ENCODE peak calls at places on chromosomes 6 and 20, in nine cellular contexts. K is Peyer's patch, P is psoas muscle, G is choroid plexus epithelial cell, T is cardiac muscle cell, L is WERI-Rb-1, O is HFF-Myc, R is endothelial cell of umbilical vein, X is mesothelial cell of epicardium. S is an unnamed sample.

GRCh38 chr20:48025661-48026060 is 240.4 kb upstream of the SULF2 start:
- DNase-seq in K (no peak), X (no peak), L (no peak), P (no peak), T (no peak), G (peak; percentile 20), O (no peak), R (no peak), S (no peak)

GRCh38 chr6:55198708-55199107 is 24.4 kb downstream of the HCRTR2 start:
- DNase-seq in T (no peak), O (no peak), X (no peak), P (no peak), G (no peak), L (no peak), R (no peak), K (no peak), S (no peak)

GRCh38 chr6:140401666-140402255 is 1027.3 kb upstream of the CITED2 start:
- DNase-seq in P (no peak), O (no peak), L (no peak), K (no peak), G (peak; percentile 60), X (no peak), T (no peak), R (no peak), S (no peak)

GRCh38 chr6:163457637-163458561 is 43.4 kb downstream of the QKI start:
- DNase-seq in G (peak; percentile 97), L (no peak), K (no peak), X (no peak), R (peak; percentile 58), T (peak; percentile 44), P (peak; percentile 20), O (peak; percentile 71), S (no peak)

GRCh38 chr6:129281173-129281796 is 398.3 kb downstream of the LAMA2 start:
- DNase-seq in T (no peak), G (no peak), X (no peak), L (no peak), R (no peak), P (no peak), O (no peak), K (no peak), S (no peak)

GRCh38 chr6:2917065-2917464 is 14.0 kb upstream of the SERPINB9 start:
- DNase-seq in O (no peak), T (no peak), R (no peak), P (no peak), K (no peak), X (no peak), G (no peak), L (no peak), S (no peak)

GRCh38 chr6:3489032-3489757 is 32.3 kb upstream of the SLC22A23 start:
- DNase-seq in X (no peak), P (no peak), O (no peak), G (no peak), T (no peak), L (no peak), R (peak; percentile 37), K (no peak), S (no peak)

GRCh38 chr6:154962751-154963150 is 32.4 kb upstream of the TIAM2 start:
- DNase-seq in L (no peak), K (no peak), R (peak; percentile 67), G (peak; percentile 87), T (no peak), O (peak; percentile 27), X (no peak), P (no peak), S (no peak)

DNA sequence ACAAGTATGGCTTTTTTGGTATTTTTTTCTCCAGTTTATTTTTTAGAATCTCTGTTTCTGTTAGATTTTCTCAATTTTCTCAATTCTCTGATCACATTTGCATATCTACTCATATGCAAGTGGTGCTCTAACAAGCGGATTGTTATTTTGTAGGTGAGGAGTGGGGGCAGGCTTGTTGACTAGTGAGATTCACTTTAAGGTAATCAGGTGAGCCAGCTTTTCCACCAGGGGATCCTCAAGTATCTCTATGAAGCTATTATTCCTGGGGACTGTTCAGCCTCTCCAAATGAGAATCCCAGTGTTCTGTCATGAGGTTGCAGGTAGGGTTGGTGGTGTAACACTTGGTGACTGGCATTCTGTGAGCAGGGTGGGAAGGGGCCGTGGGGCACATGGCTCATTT is 274.3 kb upstream of the FERMT1 start:
- DNase-seq in P (no peak), K (no peak), R (no peak), G (no peak), L (no peak), T (no peak), O (no peak), X (no peak), S (no peak)
- TF ChIP-seq CTCF in P (no peak), K (no peak), R (no peak), G (no peak), L (no peak), T (no peak), O (no peak), X (no peak), S (no peak)

DNA sequence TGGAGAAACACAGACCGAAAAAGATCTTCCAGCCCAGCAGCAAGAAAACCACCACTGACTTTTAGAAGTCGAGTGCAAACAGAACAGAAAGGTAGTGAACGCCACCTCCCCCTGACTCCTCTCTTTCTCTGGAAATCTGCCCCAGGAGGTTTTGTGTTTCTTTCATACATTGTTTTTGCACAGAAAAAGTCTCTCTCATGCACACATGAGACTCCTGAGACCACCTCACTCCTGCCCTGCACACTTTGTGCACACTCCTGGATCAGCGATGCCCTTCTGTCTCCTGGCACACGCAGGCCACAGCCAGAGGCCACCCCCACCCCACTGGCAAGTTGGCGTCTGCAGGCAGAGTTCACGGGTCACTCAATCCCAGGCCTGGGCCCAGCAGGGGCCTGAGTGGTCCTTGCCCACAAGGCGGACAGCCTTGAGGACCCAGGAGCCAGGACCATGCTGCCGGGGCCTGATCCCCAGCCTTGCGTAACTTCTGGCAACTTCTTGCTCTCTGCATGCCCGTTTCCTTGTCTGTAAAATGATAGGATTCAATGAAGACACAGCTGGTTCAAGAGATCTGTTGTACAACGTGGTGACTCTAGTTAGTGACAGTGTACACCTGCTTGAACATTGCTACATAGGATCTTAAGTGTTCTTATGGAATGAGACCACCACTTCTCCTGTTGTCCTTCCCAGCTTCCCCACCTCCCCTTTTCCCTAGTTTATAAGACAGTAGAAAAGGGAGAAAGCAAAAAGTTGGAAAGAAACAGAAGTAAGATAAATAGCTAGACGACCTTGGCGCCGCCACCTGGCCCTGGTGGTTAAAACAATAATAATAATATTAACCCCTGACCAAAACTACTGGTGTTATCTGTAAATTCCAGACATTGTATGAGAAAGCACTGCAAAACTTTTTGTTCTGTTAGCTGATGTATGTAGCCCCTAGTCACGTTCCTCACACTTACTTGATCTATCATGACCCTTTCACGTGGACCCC is 30.2 kb upstream of the CST7 start:
- DNase-seq in T (no peak), X (no peak), K (peak; percentile 29), R (no peak), L (no peak), G (no peak), O (no peak), P (no peak), S (no peak)
- TF ChIP-seq CTCF in T (no peak), X (no peak), K (no peak), R (no peak), L (no peak), G (no peak), O (no peak), P (no peak), S (no peak)

GRCh38 chr20:34673411-34673810 is 3.5 kb downstream of the PIGU start:
- DNase-seq in L (no peak), R (no peak), O (no peak), K (no peak), P (no peak), T (no peak), G (no peak), X (no peak), S (no peak)

GRCh38 chr20:34675561-34675960 is 1.3 kb downstream of the PIGU start:
- DNase-seq in K (no peak), G (no peak), O (no peak), T (no peak), X (no peak), R (no peak), L (no peak), P (no peak), S (no peak)

GRCh38 chr20:34675993-34676641 is 775 bp downstream of the PIGU start:
- DNase-seq in K (no peak), O (no peak), R (no peak), X (no peak), P (no peak), T (no peak), L (no peak), G (no peak), S (no peak)

GRCh38 chr20:34680586-34680985 is 3.7 kb upstream of the PIGU start:
- DNase-seq in R (no peak), G (peak; percentile 16), P (no peak), L (no peak), T (no peak), K (no peak), O (no peak), X (no peak), S (no peak)

DNA sequence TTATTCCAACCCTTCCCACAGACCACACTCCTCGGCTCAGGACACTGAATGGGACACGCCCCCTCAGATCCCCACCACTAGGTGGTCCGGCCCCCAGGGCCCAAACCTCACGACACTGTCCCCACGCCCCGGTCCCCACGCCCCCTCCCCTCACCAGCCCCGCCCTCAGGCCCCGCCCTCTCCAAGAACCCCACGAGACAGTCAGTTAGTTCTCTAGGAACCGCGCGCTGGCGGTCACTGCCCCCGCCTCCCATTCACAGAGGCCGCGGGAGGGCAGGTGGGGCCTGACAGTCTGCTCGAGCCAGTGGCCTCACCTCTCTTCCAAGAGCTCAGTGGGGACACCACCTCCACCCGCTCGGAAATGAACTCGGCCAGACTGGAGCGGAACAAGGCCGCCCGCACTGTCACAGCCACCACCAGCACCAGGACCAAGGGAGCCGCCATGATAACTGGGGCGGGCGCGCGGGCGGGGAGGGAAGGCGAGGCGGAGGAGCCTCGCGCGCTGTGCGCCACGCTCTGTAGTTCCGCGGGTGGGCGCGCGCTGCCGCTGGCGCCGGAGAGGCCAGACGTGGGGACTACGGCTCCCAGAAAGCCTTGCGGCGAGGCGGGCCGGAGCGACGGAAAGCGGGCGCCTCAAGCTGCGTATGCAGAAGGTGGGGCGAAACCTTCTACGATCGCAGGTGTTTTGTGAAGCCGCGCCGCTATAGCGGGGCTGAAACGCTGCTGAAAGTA is at the start of gene PIGU:
- DNase-seq in X (peak; percentile 96), L (peak; percentile 96), G (peak; percentile 96), P (peak; percentile 96), R (peak; percentile 97), T (peak; percentile 97), K (peak; percentile 97), O (peak; percentile 77), S (peak; percentile 96)
- TF ChIP-seq CTCF in X (no peak), L (peak; percentile 8), G (peak; percentile 7), P (peak; percentile 22), R (peak; percentile 18), T (no peak), K (peak; percentile 14), O (no peak), S (peak; percentile 15)

DNA sequence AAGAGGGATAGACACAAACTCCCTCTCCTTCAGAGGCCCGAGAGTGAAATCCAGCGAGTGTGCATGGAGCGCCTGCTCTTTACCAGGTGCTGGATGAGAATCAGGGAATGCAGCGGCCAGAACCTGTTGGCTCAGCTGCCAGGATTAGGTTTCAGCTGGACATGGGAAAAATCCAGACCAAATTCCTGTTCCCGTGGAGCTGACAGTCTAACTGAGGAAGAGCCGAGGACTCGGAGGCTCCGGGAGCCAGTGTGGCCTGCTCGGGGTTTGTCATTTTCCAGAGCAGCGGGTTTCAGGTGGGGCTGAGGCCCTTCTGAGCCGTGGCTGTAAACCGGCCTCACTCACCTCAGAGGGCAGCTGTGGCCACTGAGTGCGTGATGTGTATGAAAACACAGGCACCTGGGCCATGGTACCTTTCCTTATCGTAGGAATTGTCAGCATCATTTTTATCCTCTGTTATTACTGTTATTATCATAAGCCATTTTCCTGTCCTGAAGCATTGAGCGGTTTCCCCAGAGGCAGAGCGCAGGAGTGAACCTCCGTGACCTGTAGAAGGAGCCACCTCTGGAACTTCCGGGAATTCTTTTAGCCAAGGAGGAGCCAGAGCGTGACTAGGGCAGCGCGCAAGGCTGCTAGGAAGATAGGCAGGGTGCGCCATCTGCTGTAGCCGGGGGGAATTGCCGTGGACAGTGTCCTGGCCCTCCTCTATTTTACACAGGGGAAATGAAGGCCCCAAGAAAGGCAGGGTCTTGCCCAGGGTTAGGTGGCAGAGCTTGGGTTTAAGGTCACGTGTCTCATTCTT is 27.3 kb downstream of the PKIG start:
- DNase-seq in L (peak; percentile 88), P (peak; percentile 88), X (peak; percentile 95), O (peak; percentile 73), G (peak; percentile 84), T (peak; percentile 93), R (peak; percentile 91), K (peak; percentile 93), S (peak; percentile 94)
- TF ChIP-seq CTCF in L (peak; percentile 94), P (peak; percentile 96), X (peak; percentile 87), O (peak; percentile 98), G (peak; percentile 99), T (peak; percentile 99), R (peak; percentile 97), K (peak; percentile 97), S (peak; percentile 99)

S was measured in neural crest cell.